ENCODE peak calls at places on chromosomes 13 and 19, in nine cellular contexts. One of them, this sample, is unnamed.

GRCh38 chr19:47729799-47730520 is 15.4 kb upstream of the NOP53 start:
- DNase-seq in HCT116: no peak
- DNase-seq in Panc1: no peak
- DNase-seq in suprapubic skin: no peak
- DNase-seq in transverse colon: peak; percentile 39
- DNase-seq in K562: peak; percentile 97
- DNase-seq in esophagus muscularis mucosa: no peak
- DNase-seq in HepG2: peak; percentile 57
- DNase-seq in GM12891: no peak
- DNase-seq in this sample: peak; percentile 88

GRCh38 chr13:30892966-30893365 is 13.1 kb upstream of the MEDAG start:
- DNase-seq in K562: peak; percentile 37
- DNase-seq in GM12891: no peak
- DNase-seq in suprapubic skin: peak; percentile 89
- DNase-seq in HCT116: peak; percentile 77
- DNase-seq in Panc1: no peak
- DNase-seq in HepG2: peak; percentile 17
- DNase-seq in esophagus muscularis mucosa: no peak
- DNase-seq in transverse colon: no peak
- DNase-seq in this sample: no peak

GRCh38 chr13:100668408-100668807 is 6.2 kb downstream of the TMTC4 start:
- DNase-seq in K562: no peak
- DNase-seq in Panc1: no peak
- DNase-seq in transverse colon: no peak
- DNase-seq in suprapubic skin: no peak
- DNase-seq in GM12891: no peak
- DNase-seq in esophagus muscularis mucosa: no peak
- DNase-seq in HepG2: no peak
- DNase-seq in HCT116: no peak
- DNase-seq in this sample: no peak

GRCh38 chr13:102873653-102874052 is 27.8 kb downstream of the ERCC5 start:
- DNase-seq in suprapubic skin: no peak
- DNase-seq in HepG2: no peak
- DNase-seq in GM12891: no peak
- DNase-seq in transverse colon: no peak
- DNase-seq in Panc1: no peak
- DNase-seq in HCT116: no peak
- DNase-seq in esophagus muscularis mucosa: no peak
- DNase-seq in K562: no peak
- DNase-seq in this sample: no peak

GRCh38 chr13:40665754-40666057 is 735 bp downstream of the FOXO1 start:
- DNase-seq in suprapubic skin: no peak
- DNase-seq in K562: peak; percentile 18
- DNase-seq in HepG2: no peak
- DNase-seq in Panc1: no peak
- DNase-seq in transverse colon: no peak
- DNase-seq in HCT116: no peak
- DNase-seq in esophagus muscularis mucosa: no peak
- DNase-seq in GM12891: peak; percentile 32
- DNase-seq in this sample: no peak

GRCh38 chr19:2962018-2962670 is 15.2 kb upstream of the TLE6 start:
- DNase-seq in K562: peak; percentile 66
- DNase-seq in Panc1: no peak
- DNase-seq in HCT116: peak; percentile 68
- DNase-seq in transverse colon: peak; percentile 47
- DNase-seq in HepG2: peak; percentile 70
- DNase-seq in GM12891: peak; percentile 51
- DNase-seq in esophagus muscularis mucosa: peak; percentile 95
- DNase-seq in suprapubic skin: no peak
- DNase-seq in this sample: no peak

GRCh38 chr19:23116802-23117571 is at the start of gene ZNF730:
- DNase-seq in GM12891: peak; percentile 51
- DNase-seq in HCT116: no peak
- DNase-seq in esophagus muscularis mucosa: no peak
- DNase-seq in HepG2: no peak
- DNase-seq in suprapubic skin: peak; percentile 81
- DNase-seq in K562: peak; percentile 51
- DNase-seq in transverse colon: peak; percentile 14
- DNase-seq in Panc1: no peak
- DNase-seq in this sample: peak; percentile 71

GRCh38 chr13:21997726-21998125 is 326.9 kb downstream of the FGF9 start:
- DNase-seq in HepG2: no peak
- DNase-seq in Panc1: no peak
- DNase-seq in K562: no peak
- DNase-seq in esophagus muscularis mucosa: no peak
- DNase-seq in suprapubic skin: no peak
- DNase-seq in GM12891: no peak
- DNase-seq in HCT116: no peak
- DNase-seq in transverse colon: no peak
- DNase-seq in this sample: no peak

GRCh38 chr19:16051254-16052025 is 24.9 kb upstream of the TPM4 start:
- DNase-seq in suprapubic skin: no peak
- DNase-seq in HepG2: no peak
- DNase-seq in Panc1: no peak
- DNase-seq in transverse colon: no peak
- DNase-seq in HCT116: peak; percentile 51
- DNase-seq in K562: peak; percentile 69
- DNase-seq in GM12891: no peak
- DNase-seq in esophagus muscularis mucosa: no peak
- DNase-seq in this sample: no peak

GRCh38 chr13:26458196-26458734 is 99.2 kb upstream of the WASF3 start:
- DNase-seq in esophagus muscularis mucosa: no peak
- DNase-seq in transverse colon: no peak
- DNase-seq in suprapubic skin: no peak
- DNase-seq in GM12891: no peak
- DNase-seq in Panc1: no peak
- DNase-seq in HepG2: no peak
- DNase-seq in K562: no peak
- DNase-seq in HCT116: no peak
- DNase-seq in this sample: no peak

GRCh38 chr13:60671386-60671785 is 274.4 kb downstream of the TDRD3 start:
- DNase-seq in GM12891: no peak
- DNase-seq in HCT116: no peak
- DNase-seq in Panc1: no peak
- DNase-seq in HepG2: no peak
- DNase-seq in transverse colon: no peak
- DNase-seq in esophagus muscularis mucosa: no peak
- DNase-seq in K562: no peak
- DNase-seq in suprapubic skin: no peak
- DNase-seq in this sample: no peak

GRCh38 chr13:99471231-99472202 is 29.8 kb upstream of the TM9SF2 start:
- DNase-seq in Panc1: no peak
- DNase-seq in K562: no peak
- DNase-seq in suprapubic skin: no peak
- DNase-seq in HCT116: no peak
- DNase-seq in esophagus muscularis mucosa: no peak
- DNase-seq in HepG2: no peak
- DNase-seq in transverse colon: no peak
- DNase-seq in GM12891: no peak
- DNase-seq in this sample: no peak

GRCh38 chr13:109748677-109749076 is 37.7 kb downstream of the IRS2 start:
- DNase-seq in GM12891: no peak
- DNase-seq in Panc1: no peak
- DNase-seq in HepG2: no peak
- DNase-seq in HCT116: no peak
- DNase-seq in transverse colon: no peak
- DNase-seq in esophagus muscularis mucosa: peak; percentile 78
- DNase-seq in suprapubic skin: no peak
- DNase-seq in K562: no peak
- DNase-seq in this sample: no peak

GRCh38 chr13:109750376-109750775 is 36.0 kb downstream of the IRS2 start:
- DNase-seq in GM12891: no peak
- DNase-seq in K562: no peak
- DNase-seq in esophagus muscularis mucosa: peak; percentile 68
- DNase-seq in HCT116: no peak
- DNase-seq in HepG2: no peak
- DNase-seq in transverse colon: no peak
- DNase-seq in suprapubic skin: no peak
- DNase-seq in Panc1: no peak
- DNase-seq in this sample: no peak

GRCh38 chr13:109749365-109749764 is 37.0 kb downstream of the IRS2 start:
- DNase-seq in esophagus muscularis mucosa: peak; percentile 37
- DNase-seq in HCT116: no peak
- DNase-seq in HepG2: no peak
- DNase-seq in K562: no peak
- DNase-seq in Panc1: no peak
- DNase-seq in GM12891: no peak
- DNase-seq in suprapubic skin: no peak
- DNase-seq in transverse colon: no peak
- DNase-seq in this sample: no peak

GRCh38 chr13:109747524-109747923 is 38.9 kb downstream of the IRS2 start:
- DNase-seq in GM12891: no peak
- DNase-seq in Panc1: no peak
- DNase-seq in K562: no peak
- DNase-seq in HCT116: no peak
- DNase-seq in HepG2: no peak
- DNase-seq in esophagus muscularis mucosa: no peak
- DNase-seq in transverse colon: no peak
- DNase-seq in suprapubic skin: no peak
- DNase-seq in this sample: no peak

GRCh38 chr13:109751477-109751876 is 34.9 kb downstream of the IRS2 start:
- DNase-seq in GM12891: no peak
- DNase-seq in K562: no peak
- DNase-seq in Panc1: no peak
- DNase-seq in transverse colon: no peak
- DNase-seq in HCT116: no peak
- DNase-seq in suprapubic skin: no peak
- DNase-seq in HepG2: no peak
- DNase-seq in esophagus muscularis mucosa: no peak
- DNase-seq in this sample: no peak
- TF ChIP-seq POLR2AphosphoS5 in GM12891: no peak
- TF ChIP-seq POLR2AphosphoS5 in K562: no peak
- TF ChIP-seq POLR2AphosphoS5 in Panc1: no peak
- TF ChIP-seq POLR2AphosphoS5 in transverse colon: no peak
- TF ChIP-seq POLR2AphosphoS5 in HCT116: no peak
- TF ChIP-seq POLR2AphosphoS5 in suprapubic skin: no peak
- TF ChIP-seq POLR2AphosphoS5 in HepG2: no peak
- TF ChIP-seq POLR2AphosphoS5 in esophagus muscularis mucosa: no peak
- TF ChIP-seq POLR2AphosphoS5 in this sample: no peak

DNA sequence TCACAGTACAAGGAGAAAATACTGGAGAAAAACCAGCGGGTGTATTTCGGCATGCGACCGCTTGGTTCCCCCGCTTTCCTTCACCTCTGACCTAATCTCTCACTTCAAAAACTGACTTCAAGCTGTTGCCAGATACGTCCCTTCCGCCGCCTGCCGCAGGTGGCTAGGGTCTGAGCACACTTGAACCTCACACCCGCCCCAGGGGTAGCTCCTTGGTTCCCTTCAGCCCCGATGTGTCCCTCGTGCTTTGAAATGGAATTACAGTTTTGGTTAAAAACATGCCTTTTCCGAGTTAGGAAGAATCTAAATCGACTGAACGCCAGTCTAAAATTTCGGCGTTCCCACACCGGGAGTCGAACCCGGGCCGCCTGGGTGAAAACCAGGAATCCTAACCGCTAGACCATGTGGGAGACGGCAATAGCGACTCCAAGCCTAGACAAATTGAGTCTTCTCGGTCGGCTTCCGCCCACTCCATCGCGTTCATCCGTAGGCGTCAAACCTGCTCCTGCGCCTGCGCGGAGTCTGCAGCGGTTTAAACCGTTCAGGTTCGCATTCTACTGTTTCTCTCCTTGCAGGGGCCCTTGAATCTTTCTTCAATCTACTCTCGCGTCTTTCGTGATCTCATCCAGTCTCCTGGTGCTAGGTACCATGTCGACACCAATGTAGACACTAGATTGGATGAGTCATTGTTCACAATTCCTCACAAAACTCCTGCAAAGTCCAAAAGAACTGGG is 71.5 kb downstream of the NUFIP1 start:
- DNase-seq in transverse colon: peak; percentile 98
- DNase-seq in GM12891: peak; percentile 73
- DNase-seq in suprapubic skin: peak; percentile 97
- DNase-seq in HepG2: peak; percentile 92
- DNase-seq in HCT116: peak; percentile 93
- DNase-seq in K562: peak; percentile 79
- DNase-seq in esophagus muscularis mucosa: peak; percentile 99
- DNase-seq in Panc1: peak; percentile 93
- DNase-seq in this sample: peak; percentile 94
- TF ChIP-seq POLR2AphosphoS5 in transverse colon: no peak
- TF ChIP-seq POLR2AphosphoS5 in GM12891: peak; percentile 13
- TF ChIP-seq POLR2AphosphoS5 in suprapubic skin: peak; percentile 94
- TF ChIP-seq POLR2AphosphoS5 in HepG2: peak; percentile 28
- TF ChIP-seq POLR2AphosphoS5 in HCT116: no peak
- TF ChIP-seq POLR2AphosphoS5 in K562: peak; percentile 57
- TF ChIP-seq POLR2AphosphoS5 in esophagus muscularis mucosa: no peak
- TF ChIP-seq POLR2AphosphoS5 in Panc1: peak; percentile 64
- TF ChIP-seq POLR2AphosphoS5 in this sample: peak; percentile 93

DNA sequence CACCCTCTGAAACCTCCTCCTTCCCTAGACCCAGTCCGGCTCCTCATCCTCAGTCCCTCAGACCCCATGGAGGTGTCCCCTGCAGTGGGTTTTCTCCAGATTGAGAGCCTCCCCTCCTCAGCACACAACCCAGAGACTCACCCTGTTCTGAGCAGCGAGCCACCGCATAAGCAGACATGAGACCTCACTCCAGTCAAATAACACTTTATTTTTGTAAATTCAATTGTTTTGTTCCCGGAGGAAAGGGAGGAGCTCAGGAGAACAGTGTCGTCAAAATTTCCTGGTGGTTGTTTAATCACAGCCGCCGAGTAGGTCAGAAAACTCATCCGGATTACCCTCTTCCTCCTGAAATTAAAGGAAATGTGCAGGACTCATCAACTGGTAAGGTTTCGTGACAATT is 57.5 kb downstream of the ERICH4 start:
- DNase-seq in suprapubic skin: no peak
- DNase-seq in transverse colon: no peak
- DNase-seq in HCT116: no peak
- DNase-seq in K562: no peak
- DNase-seq in HepG2: no peak
- DNase-seq in GM12891: no peak
- DNase-seq in Panc1: no peak
- DNase-seq in esophagus muscularis mucosa: no peak
- DNase-seq in this sample: no peak
- TF ChIP-seq POLR2AphosphoS5 in suprapubic skin: no peak
- TF ChIP-seq POLR2AphosphoS5 in transverse colon: no peak
- TF ChIP-seq POLR2AphosphoS5 in HCT116: no peak
- TF ChIP-seq POLR2AphosphoS5 in K562: no peak
- TF ChIP-seq POLR2AphosphoS5 in HepG2: no peak
- TF ChIP-seq POLR2AphosphoS5 in GM12891: no peak
- TF ChIP-seq POLR2AphosphoS5 in Panc1: no peak
- TF ChIP-seq POLR2AphosphoS5 in esophagus muscularis mucosa: peak; percentile 83
- TF ChIP-seq POLR2AphosphoS5 in this sample: no peak

DNA sequence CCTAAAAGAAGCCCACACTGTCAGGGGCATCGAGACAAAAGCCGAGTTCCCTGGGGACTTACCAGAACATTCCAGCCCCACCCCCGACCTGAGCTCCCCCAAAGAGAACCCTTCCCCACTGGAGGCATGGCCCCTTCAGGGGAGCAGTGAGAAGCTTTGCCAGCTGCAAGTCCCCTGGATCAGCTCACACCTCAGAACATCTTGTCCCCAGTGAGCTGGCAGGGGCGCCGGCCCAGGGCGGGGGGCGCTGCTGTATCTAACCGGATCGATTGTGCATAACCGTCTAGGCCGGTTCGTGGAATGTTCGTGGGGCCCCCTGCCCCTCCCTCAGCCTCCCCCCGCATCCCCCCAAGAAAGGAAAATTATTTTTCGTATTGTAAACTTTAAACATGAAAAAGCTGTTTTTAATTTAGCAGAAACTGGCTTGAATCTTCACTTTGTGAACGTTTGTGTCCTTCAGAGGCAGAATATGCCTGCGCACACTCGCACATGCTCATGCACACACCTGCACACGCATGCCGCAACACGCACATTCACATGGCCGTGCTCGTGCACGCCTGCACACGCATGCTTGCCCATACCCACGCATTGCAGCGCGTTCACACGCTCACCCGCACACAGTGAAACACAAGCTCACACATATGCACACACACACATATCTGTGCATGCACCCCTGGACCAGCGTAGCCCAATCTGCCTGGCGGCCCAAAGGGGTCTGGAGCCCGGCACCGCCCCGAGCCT is 12.0 kb upstream of the CRTC1 start:
- DNase-seq in esophagus muscularis mucosa: no peak
- DNase-seq in HCT116: no peak
- DNase-seq in GM12891: no peak
- DNase-seq in Panc1: no peak
- DNase-seq in K562: no peak
- DNase-seq in HepG2: no peak
- DNase-seq in suprapubic skin: no peak
- DNase-seq in transverse colon: no peak
- DNase-seq in this sample: no peak
- TF ChIP-seq POLR2AphosphoS5 in esophagus muscularis mucosa: peak; percentile 52
- TF ChIP-seq POLR2AphosphoS5 in HCT116: no peak
- TF ChIP-seq POLR2AphosphoS5 in GM12891: no peak
- TF ChIP-seq POLR2AphosphoS5 in Panc1: no peak
- TF ChIP-seq POLR2AphosphoS5 in K562: no peak
- TF ChIP-seq POLR2AphosphoS5 in HepG2: no peak
- TF ChIP-seq POLR2AphosphoS5 in suprapubic skin: no peak
- TF ChIP-seq POLR2AphosphoS5 in transverse colon: no peak
- TF ChIP-seq POLR2AphosphoS5 in this sample: peak; percentile 2